ENCODE peak calls at places on chromosome 9, in four cellular contexts. One of them, this sample, is unnamed.

GRCh38 chr9:682633-683508 is 158.6 kb upstream of the DMRT1 start:
- DNase-seq in thyroid gland: no peak
- DNase-seq in body of pancreas: peak; percentile 75
- DNase-seq in right atrium auricular region: no peak
- DNase-seq in this sample: no peak

GRCh38 chr9:89614319-89614892 is 9.6 kb downstream of the GADD45G start:
- DNase-seq in thyroid gland: no peak
- DNase-seq in body of pancreas: no peak
- DNase-seq in right atrium auricular region: no peak
- DNase-seq in this sample: no peak

GRCh38 chr9:38066907-38067610 is 2.0 kb downstream of the SHB start:
- DNase-seq in thyroid gland: peak; percentile 77
- DNase-seq in body of pancreas: peak; percentile 77
- DNase-seq in right atrium auricular region: no peak
- DNase-seq in this sample: peak; percentile 28

GRCh38 chr9:33229359-33230120 is 10.4 kb upstream of the SPINK4 start:
- DNase-seq in thyroid gland: peak; percentile 19
- DNase-seq in body of pancreas: peak; percentile 97
- DNase-seq in right atrium auricular region: no peak
- DNase-seq in this sample: no peak

GRCh38 chr9:91489391-91489899 is 65.8 kb upstream of the NFIL3 start:
- DNase-seq in thyroid gland: no peak
- DNase-seq in body of pancreas: no peak
- DNase-seq in right atrium auricular region: no peak
- DNase-seq in this sample: peak; percentile 21

GRCh38 chr9:131739192-131739961 is 499 bp downstream of the RAPGEF1 start:
- DNase-seq in thyroid gland: peak; percentile 55
- DNase-seq in body of pancreas: peak; percentile 45
- DNase-seq in right atrium auricular region: no peak
- DNase-seq in this sample: peak; percentile 64

GRCh38 chr9:92094655-92095054 is 20.6 kb downstream of the SPTLC1 start:
- DNase-seq in thyroid gland: no peak
- DNase-seq in body of pancreas: no peak
- DNase-seq in right atrium auricular region: no peak
- DNase-seq in this sample: peak; percentile 53

GRCh38 chr9:132505961-132506691 is 76.3 kb upstream of the BARHL1 start:
- DNase-seq in thyroid gland: no peak
- DNase-seq in body of pancreas: no peak
- DNase-seq in right atrium auricular region: no peak
- DNase-seq in this sample: no peak

GRCh38 chr9:114499528-114499927 is 5.7 kb downstream of the WHRN start:
- DNase-seq in thyroid gland: no peak
- DNase-seq in body of pancreas: no peak
- DNase-seq in right atrium auricular region: no peak
- DNase-seq in this sample: no peak

GRCh38 chr9:78566948-78567675 is 270.2 kb downstream of the PSAT1 start:
- DNase-seq in thyroid gland: no peak
- DNase-seq in body of pancreas: no peak
- DNase-seq in right atrium auricular region: no peak
- DNase-seq in this sample: no peak

GRCh38 chr9:117451336-117451735 is 36.5 kb upstream of the ASTN2 start:
- DNase-seq in thyroid gland: no peak
- DNase-seq in body of pancreas: no peak
- DNase-seq in right atrium auricular region: no peak
- DNase-seq in this sample: no peak

GRCh38 chr9:110192531-110193326 is 15.2 kb downstream of the C9orf152 start:
- DNase-seq in thyroid gland: no peak
- DNase-seq in body of pancreas: no peak
- DNase-seq in right atrium auricular region: no peak
- DNase-seq in this sample: no peak

GRCh38 chr9:89178162-89179120 is at the start of gene SHC3:
- DNase-seq in thyroid gland: peak; percentile 12
- DNase-seq in body of pancreas: peak; percentile 30
- DNase-seq in right atrium auricular region: no peak
- DNase-seq in this sample: peak; percentile 18

GRCh38 chr9:92770005-92770995 is 5.7 kb upstream of the BICD2 start:
- DNase-seq in thyroid gland: no peak
- DNase-seq in body of pancreas: no peak
- DNase-seq in right atrium auricular region: no peak
- DNase-seq in this sample: peak; percentile 8

GRCh38 chr9:125462766-125463384 is 201.2 kb downstream of the GAPVD1 start:
- DNase-seq in thyroid gland: no peak
- DNase-seq in body of pancreas: no peak
- DNase-seq in right atrium auricular region: no peak
- DNase-seq in this sample: no peak

GRCh38 chr9:35664531-35665470 is at the start of gene ARHGEF39:
- DNase-seq in thyroid gland: peak; percentile 74
- DNase-seq in body of pancreas: peak; percentile 85
- DNase-seq in right atrium auricular region: no peak
- DNase-seq in this sample: peak; percentile 80

GRCh38 chr9:87644659-87645058 is 81.3 kb upstream of the CTSL start:
- DNase-seq in thyroid gland: no peak
- DNase-seq in body of pancreas: no peak
- DNase-seq in right atrium auricular region: no peak
- DNase-seq in this sample: no peak

GRCh38 chr9:107989544-107989943 is 500.0 kb upstream of the KLF4 start:
- DNase-seq in thyroid gland: no peak
- DNase-seq in body of pancreas: no peak
- DNase-seq in right atrium auricular region: peak; percentile 73
- DNase-seq in this sample: no peak

GRCh38 chr9:128579194-128579593 is 26.8 kb downstream of the SPTAN1 start:
- DNase-seq in thyroid gland: no peak
- DNase-seq in body of pancreas: no peak
- DNase-seq in right atrium auricular region: no peak
- DNase-seq in this sample: no peak

GRCh38 chr9:76704601-76705204 is 59.5 kb upstream of the PCA3 start:
- DNase-seq in thyroid gland: no peak
- DNase-seq in body of pancreas: no peak
- DNase-seq in right atrium auricular region: no peak
- DNase-seq in this sample: no peak

GRCh38 chr9:14250779-14251145 is 63.2 kb downstream of the NFIB start:
- DNase-seq in thyroid gland: no peak
- DNase-seq in body of pancreas: no peak
- DNase-seq in right atrium auricular region: no peak
- DNase-seq in this sample: no peak

GRCh38 chr9:114176601-114177295 is 21.4 kb downstream of the COL27A1 start:
- DNase-seq in thyroid gland: no peak
- DNase-seq in body of pancreas: no peak
- DNase-seq in right atrium auricular region: no peak
- DNase-seq in this sample: no peak

GRCh38 chr9:133772581-133772980 is 34.4 kb upstream of the SARDH start:
- DNase-seq in thyroid gland: no peak
- DNase-seq in body of pancreas: peak; percentile 19
- DNase-seq in right atrium auricular region: no peak
- DNase-seq in this sample: no peak

GRCh38 chr9:113650207-113651131 is 186.9 kb downstream of the RGS3 start:
- DNase-seq in thyroid gland: peak; percentile 62
- DNase-seq in body of pancreas: no peak
- DNase-seq in right atrium auricular region: no peak
- DNase-seq in this sample: no peak

GRCh38 chr9:125391704-125392103 is 130.1 kb downstream of the GAPVD1 start:
- DNase-seq in thyroid gland: no peak
- DNase-seq in body of pancreas: no peak
- DNase-seq in right atrium auricular region: no peak
- DNase-seq in this sample: no peak

GRCh38 chr9:127308559-127309429 is 44.2 kb downstream of the GARNL3 start:
- DNase-seq in thyroid gland: no peak
- DNase-seq in body of pancreas: no peak
- DNase-seq in right atrium auricular region: no peak
- DNase-seq in this sample: no peak

GRCh38 chr9:127303830-127304229 is 39.3 kb downstream of the GARNL3 start:
- DNase-seq in thyroid gland: no peak
- DNase-seq in body of pancreas: no peak
- DNase-seq in right atrium auricular region: no peak
- DNase-seq in this sample: no peak

GRCh38 chr9:127309715-127310114 is 45.1 kb downstream of the GARNL3 start:
- DNase-seq in thyroid gland: no peak
- DNase-seq in body of pancreas: no peak
- DNase-seq in right atrium auricular region: no peak
- DNase-seq in this sample: no peak

GRCh38 chr9:127307802-127308201 is 43.2 kb downstream of the GARNL3 start:
- DNase-seq in thyroid gland: no peak
- DNase-seq in body of pancreas: peak; percentile 74
- DNase-seq in right atrium auricular region: no peak
- DNase-seq in this sample: no peak

DNA sequence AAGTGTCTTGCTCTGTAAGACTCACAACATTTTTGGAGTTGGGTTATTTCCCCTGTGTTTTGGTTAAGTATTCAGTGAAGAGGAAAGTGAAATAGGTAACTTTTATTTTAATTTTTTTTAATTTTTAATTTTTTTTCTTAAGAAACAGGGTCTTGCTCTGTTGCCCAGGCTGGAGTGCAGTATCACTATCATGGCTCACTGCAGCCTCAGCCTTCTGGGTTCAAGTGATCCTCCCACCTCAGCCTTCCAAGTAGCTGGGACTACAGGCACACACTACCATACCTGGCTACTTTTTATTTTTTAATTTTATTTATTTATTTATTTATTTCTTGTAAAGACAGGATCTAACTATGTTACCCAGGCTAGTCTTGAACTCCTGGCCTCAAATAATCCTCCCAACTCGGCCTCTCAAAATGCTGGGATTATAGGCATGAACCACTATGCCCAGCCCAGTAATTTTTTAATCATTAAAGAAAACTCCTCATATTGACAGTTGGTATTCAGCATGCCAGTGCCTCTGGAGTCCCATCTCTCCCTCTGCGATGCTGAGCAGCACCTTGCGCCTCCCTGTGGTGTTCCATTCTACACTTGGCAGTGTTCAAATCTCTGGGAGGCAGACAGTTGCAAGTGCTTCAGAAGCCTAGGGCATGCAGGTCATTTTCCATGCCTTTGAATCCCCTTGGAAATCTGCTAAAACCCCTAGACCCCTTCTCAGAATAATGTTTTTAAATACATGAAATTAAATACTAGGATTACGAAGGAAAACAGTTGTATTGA is 41.1 kb downstream of the GARNL3 start:
- DNase-seq in thyroid gland: no peak
- DNase-seq in body of pancreas: no peak
- DNase-seq in right atrium auricular region: no peak
- DNase-seq in this sample: no peak
- TF ChIP-seq CTCF in thyroid gland: no peak
- TF ChIP-seq CTCF in body of pancreas: no peak
- TF ChIP-seq CTCF in right atrium auricular region: no peak
- TF ChIP-seq CTCF in this sample: no peak

GRCh38 chr9:123350590-123351310 is 5.2 kb upstream of the CRB2 start:
- DNase-seq in thyroid gland: peak; percentile 97
- DNase-seq in body of pancreas: peak; percentile 24
- DNase-seq in right atrium auricular region: no peak
- DNase-seq in this sample: no peak
- TF ChIP-seq CTCF in thyroid gland: no peak
- TF ChIP-seq CTCF in body of pancreas: no peak
- TF ChIP-seq CTCF in right atrium auricular region: no peak
- TF ChIP-seq CTCF in this sample: no peak

GRCh38 chr9:18726546-18726945 is 252.6 kb downstream of the ADAMTSL1 start:
- DNase-seq in thyroid gland: no peak
- DNase-seq in body of pancreas: no peak
- DNase-seq in right atrium auricular region: no peak
- DNase-seq in this sample: no peak

GRCh38 chr9:18730241-18730640 is 256.3 kb downstream of the ADAMTSL1 start:
- DNase-seq in thyroid gland: no peak
- DNase-seq in body of pancreas: no peak
- DNase-seq in right atrium auricular region: no peak
- DNase-seq in this sample: no peak

GRCh38 chr9:18723366-18723765 is 249.4 kb downstream of the ADAMTSL1 start:
- DNase-seq in thyroid gland: no peak
- DNase-seq in body of pancreas: no peak
- DNase-seq in right atrium auricular region: no peak
- DNase-seq in this sample: no peak

GRCh38 chr9:18727904-18728303 is 254.0 kb downstream of the ADAMTSL1 start:
- DNase-seq in thyroid gland: no peak
- DNase-seq in body of pancreas: no peak
- DNase-seq in right atrium auricular region: no peak
- DNase-seq in this sample: no peak

GRCh38 chr9:18728642-18729041 is 254.7 kb downstream of the ADAMTSL1 start:
- DNase-seq in thyroid gland: no peak
- DNase-seq in body of pancreas: no peak
- DNase-seq in right atrium auricular region: no peak
- DNase-seq in this sample: no peak
- TF ChIP-seq CTCF in thyroid gland: no peak
- TF ChIP-seq CTCF in body of pancreas: no peak
- TF ChIP-seq CTCF in right atrium auricular region: no peak
- TF ChIP-seq CTCF in this sample: no peak

GRCh38 chr9:122464633-122465567 is 12.8 kb downstream of the OR1J1 start:
- DNase-seq in thyroid gland: peak; percentile 82
- DNase-seq in body of pancreas: peak; percentile 88
- DNase-seq in right atrium auricular region: peak; percentile 81
- DNase-seq in this sample: peak; percentile 79

GRCh38 chr9:122468735-122469134 is 9.0 kb downstream of the OR1J1 start:
- DNase-seq in thyroid gland: no peak
- DNase-seq in body of pancreas: no peak
- DNase-seq in right atrium auricular region: no peak
- DNase-seq in this sample: no peak

GRCh38 chr9:122463828-122464632 is 13.7 kb downstream of the OR1J1 start:
- DNase-seq in thyroid gland: no peak
- DNase-seq in body of pancreas: no peak
- DNase-seq in right atrium auricular region: no peak
- DNase-seq in this sample: peak; percentile 61
- TF ChIP-seq CTCF in thyroid gland: no peak
- TF ChIP-seq CTCF in body of pancreas: no peak
- TF ChIP-seq CTCF in right atrium auricular region: no peak
- TF ChIP-seq CTCF in this sample: peak; percentile 18

DNA sequence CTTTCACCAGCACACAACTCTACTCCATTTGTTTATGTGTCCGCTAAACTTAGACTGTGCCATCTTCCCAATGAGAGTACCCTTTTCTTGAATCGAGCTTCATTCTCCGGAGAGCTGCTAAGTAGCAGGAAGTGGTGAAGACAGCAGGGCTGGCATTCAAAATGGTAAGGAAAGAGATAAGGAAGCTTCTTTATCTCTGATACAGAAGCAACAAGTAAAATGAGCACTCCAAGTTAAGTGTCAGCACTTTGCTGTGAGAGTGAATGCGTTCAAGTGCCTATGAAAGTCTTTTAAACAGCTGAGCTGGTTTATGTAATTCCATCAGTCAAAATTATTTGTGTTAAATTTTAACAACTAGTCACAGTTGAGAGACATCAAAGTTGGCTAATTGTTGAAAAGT is 386.8 kb upstream of the PTPRD start:
- DNase-seq in thyroid gland: no peak
- DNase-seq in body of pancreas: no peak
- DNase-seq in right atrium auricular region: no peak
- DNase-seq in this sample: no peak
- TF ChIP-seq CTCF in thyroid gland: no peak
- TF ChIP-seq CTCF in body of pancreas: no peak
- TF ChIP-seq CTCF in right atrium auricular region: no peak
- TF ChIP-seq CTCF in this sample: no peak